ENCODE peak calls at places on chromosomes 5 and 9, in five cellular contexts. X, N, Z, I and Y are unnamed samples. For H3K9me3, the result is how much of the 10 kb centered on the place peaks cover.

GRCh38 chr5:124193371-124193789 is 553.1 kb downstream of the ZNF608 start:
- ATAC-seq in N (no peak), X (peak), I (no peak), Z (no peak), Y (peak)

GRCh38 chr9:124695280-124695890 is 75.7 kb downstream of the NR6A1 start:
- ATAC-seq in Z (peak), X (no peak), N (peak), I (no peak), Y (no peak)

GRCh38 chr9:97419315-97419867 is 7.5 kb downstream of the TDRD7 start:
- ATAC-seq in Z (peak), I (no peak), X (peak), N (peak), Y (peak)

GRCh38 chr5:127038550-127038949 is 8.2 kb upstream of the MARCHF3 start:
- ATAC-seq in X (no peak), I (no peak), Z (no peak), N (no peak), Y (no peak)

GRCh38 chr9:131289301-131290038 is at the start of gene PLPP7:
- ATAC-seq in I (peak), N (peak), X (peak), Z (peak), Y (peak)

GRCh38 chr5:96901384-96901783 is 25.1 kb downstream of the ERAP2 start:
- ATAC-seq in I (no peak), Z (no peak), N (peak), X (no peak), Y (no peak)

GRCh38 chr9:134234687-134235359 is 70.5 kb upstream of the RNU6ATAC start:
- ATAC-seq in Z (no peak), I (no peak), X (no peak), N (no peak), Y (no peak)

GRCh38 chr5:118937393-118938061 is 50.8 kb downstream of the DTWD2 start:
- ATAC-seq in Z (no peak), I (no peak), N (no peak), X (no peak), Y (no peak)

GRCh38 chr5:52682492-52682891 is 105.2 kb upstream of the ITGA1 start:
- ATAC-seq in X (no peak), N (no peak), Z (no peak), I (no peak), Y (no peak)

GRCh38 chr5:57291903-57292302 is 118.0 kb downstream of the GPBP1 start:
- ATAC-seq in I (no peak), N (no peak), Z (peak), X (no peak), Y (no peak)

GRCh38 chr5:68384936-68385594 is 169.5 kb downstream of the PIK3R1 start:
- ATAC-seq in X (no peak), N (no peak), Z (no peak), I (no peak), Y (no peak)

GRCh38 chr5:7663808-7664207 is 187.1 kb downstream of the CFAP90 start:
- ATAC-seq in N (no peak), X (no peak), Z (no peak), I (no peak), Y (no peak)

GRCh38 chr9:32991895-32992595 is 9.4 kb downstream of the APTX start:
- ATAC-seq in I (no peak), X (no peak), Z (peak), N (no peak), Y (no peak)

GRCh38 chr9:72579880-72580570 is 58.6 kb downstream of the TMC1 start:
- ATAC-seq in X (peak), N (peak), Z (peak), I (no peak), Y (no peak)

GRCh38 chr5:135477594-135477993 is 25.4 kb upstream of the TIFAB start:
- ATAC-seq in N (no peak), X (no peak), I (no peak), Z (no peak), Y (no peak)

GRCh38 chr9:2729003-2729402 is 11.7 kb downstream of the KCNV2 start:
- ATAC-seq in Z (peak), X (no peak), N (peak), I (no peak), Y (no peak)

GRCh38 chr9:5624655-5625054 is 4.3 kb upstream of the RIC1 start:
- ATAC-seq in X (no peak), I (no peak), Z (no peak), N (no peak), Y (no peak)

GRCh38 chr5:127697894-127698600 is 5.1 kb upstream of the CCDC192 start:
- ATAC-seq in N (peak), Z (peak), X (no peak), I (no peak), Y (no peak)

GRCh38 chr9:126398403-126399058 is 71.9 kb downstream of the MVB12B start:
- ATAC-seq in N (peak), X (peak), Z (peak), I (peak), Y (peak)

GRCh38 chr5:148887123-148887881 is 60.9 kb downstream of the ADRB2 start:
- ATAC-seq in I (no peak), N (no peak), X (no peak), Z (no peak), Y (no peak)

GRCh38 chr5:50694027-50694590 is 27.7 kb downstream of the PARP8 start:
- ATAC-seq in I (no peak), X (peak), N (no peak), Z (no peak), Y (no peak)

GRCh38 chr5:158393457-158393856 is 534.5 kb upstream of the CLINT1 start:
- ATAC-seq in Z (no peak), I (no peak), N (no peak), X (no peak), Y (no peak)

GRCh38 chr5:32507738-32508434 is 63.3 kb upstream of the ZFR start:
- ATAC-seq in X (peak), I (peak), N (peak), Z (peak), Y (peak)

GRCh38 chr5:76542887-76543690 is 80.1 kb downstream of the F2RL2 start:
- ATAC-seq in X (peak), Z (peak), I (no peak), N (peak), Y (peak)

GRCh38 chr9:5671711-5672353 is 42.9 kb downstream of the RIC1 start:
- ATAC-seq in Z (no peak), I (no peak), N (no peak), X (no peak), Y (no peak)

GRCh38 chr5:93192683-93193082 is 388.3 kb downstream of the NR2F1-AS1 start:
- ATAC-seq in N (no peak), I (no peak), Z (no peak), X (no peak), Y (no peak)

GRCh38 chr9:6040077-6040476 is 24.7 kb upstream of the RANBP6 start:
- ATAC-seq in N (no peak), X (no peak), Z (no peak), I (no peak), Y (no peak)

GRCh38 chr9:112751059-112751795 is 667 bp downstream of the SNX30 start:
- ATAC-seq in I (peak), Z (peak), X (peak), N (peak), Y (no peak)
- TF ChIP-seq POLR2A in I (peak), Z (peak), X (peak), N (no peak), Y (no peak)

GRCh38 chr5:103793595-103794182 is 231.1 kb upstream of the NUDT12 start:
- ATAC-seq in X (no peak), N (no peak), Z (no peak), I (no peak), Y (no peak)
- H3K9me3 ChIP-seq in X (under half), N (under half), Z (under half), I (under half), Y (under half)

GRCh38 chr5:179820127-179820482 is 600 bp upstream of the SQSTM1 start:
- ATAC-seq in X (no peak), I (peak), N (peak), Z (no peak), Y (no peak)

GRCh38 chr5:179817071-179817840 is 3.4 kb upstream of the SQSTM1 start:
- ATAC-seq in X (no peak), N (no peak), Z (no peak), I (no peak), Y (no peak)

GRCh38 chr5:179820483-179821297 is at the start of gene SQSTM1:
- ATAC-seq in X (peak), Z (peak), N (peak), I (peak), Y (peak)

GRCh38 chr5:179819296-179820126 is 1.2 kb upstream of the SQSTM1 start:
- ATAC-seq in N (peak), I (peak), X (peak), Z (peak), Y (peak)

GRCh38 chr5:179818746-179819295 is 1.9 kb upstream of the SQSTM1 start:
- ATAC-seq in N (peak), Z (peak), I (peak), X (peak), Y (peak)
- TF ChIP-seq POLR2A in N (no peak), Z (no peak), I (peak), X (peak), Y (no peak)

DNA sequence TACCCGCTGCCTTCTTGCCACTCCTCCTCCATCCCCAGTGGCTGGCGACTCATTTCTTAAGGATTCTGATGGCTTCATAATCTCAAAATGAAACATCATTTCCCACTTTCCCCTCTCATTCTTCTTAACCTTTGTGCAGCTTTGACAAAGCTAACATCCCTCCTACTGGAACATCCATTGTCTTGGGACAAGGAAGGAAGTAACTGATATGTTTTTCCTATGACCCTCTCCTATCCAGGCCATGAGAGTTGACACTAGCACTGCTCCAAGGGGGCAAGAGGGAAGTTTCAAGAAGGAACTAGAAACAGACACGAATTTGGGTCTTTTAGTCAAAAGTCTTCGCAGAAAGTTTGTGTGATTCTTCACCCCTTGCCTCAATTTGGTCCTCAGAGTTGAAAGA is 71.7 kb upstream of the SNX2 start:
- ATAC-seq in N (no peak), Z (no peak), I (no peak), X (peak), Y (no peak)
- H3K9me3 ChIP-seq in N (under half), Z (under half), I (under half), X (under half), Y (under half)

GRCh38 chr5:61675015-61675692 is 343.1 kb downstream of the ZSWIM6 start:
- ATAC-seq in X (no peak), N (peak), I (no peak), Z (no peak), Y (peak)

GRCh38 chr5:61674403-61674802 is 342.3 kb downstream of the ZSWIM6 start:
- ATAC-seq in N (no peak), Z (no peak), I (no peak), X (no peak), Y (no peak)

GRCh38 chr5:61677220-61677619 is 345.2 kb downstream of the ZSWIM6 start:
- ATAC-seq in X (no peak), I (no peak), N (no peak), Z (no peak), Y (no peak)

GRCh38 chr5:61669531-61669930 is 337.5 kb downstream of the ZSWIM6 start:
- ATAC-seq in Z (no peak), N (no peak), X (no peak), I (no peak), Y (no peak)

DNA sequence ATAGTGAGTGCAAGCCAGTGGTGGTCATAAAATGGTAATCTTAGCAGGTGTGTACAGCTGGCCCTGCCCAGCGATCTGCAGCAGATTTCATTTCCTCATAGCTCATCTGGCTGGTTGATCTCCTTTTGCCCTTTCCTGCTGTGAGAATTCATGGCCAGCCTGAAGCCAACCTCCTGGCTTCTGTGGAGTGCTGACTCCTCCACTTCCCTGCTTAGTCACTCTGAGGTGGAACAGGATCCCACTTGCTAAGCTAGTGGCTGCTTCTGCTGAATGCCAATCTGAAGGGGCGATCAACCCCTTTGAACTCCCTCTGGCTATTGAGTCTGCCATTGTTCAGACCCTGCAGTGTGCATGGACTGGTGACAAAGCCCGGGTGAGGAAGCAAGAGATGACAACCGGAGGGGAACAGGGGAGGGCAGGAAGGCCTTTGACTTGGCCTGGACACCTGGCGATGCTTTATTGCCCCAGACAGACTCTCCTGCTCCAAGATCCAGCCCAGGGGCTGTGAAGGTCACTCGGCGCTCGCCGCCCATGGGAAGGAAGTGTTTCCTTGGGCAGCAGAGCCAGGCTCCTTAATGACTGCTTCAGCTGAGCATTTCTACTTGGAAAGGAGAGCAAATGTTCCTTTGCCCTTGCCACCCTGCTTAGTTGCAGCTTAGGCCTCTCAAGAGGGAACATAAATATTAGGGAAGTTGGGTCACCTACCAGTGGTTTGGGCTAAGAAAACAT is 341.1 kb downstream of the ZSWIM6 start:
- ATAC-seq in N (peak), X (no peak), I (peak), Z (peak), Y (peak)
- TF ChIP-seq POLR2A in N (no peak), X (no peak), I (no peak), Z (no peak), Y (no peak)

GRCh38 chr5:171980729-171981128 is 25.7 kb downstream of the FBXW11 start:
- ATAC-seq in I (no peak), N (no peak), X (no peak), Z (no peak), Y (no peak)
- H3K9me3 ChIP-seq in I (under half), N (under half), X (under half), Z (under half), Y (under half)

DNA sequence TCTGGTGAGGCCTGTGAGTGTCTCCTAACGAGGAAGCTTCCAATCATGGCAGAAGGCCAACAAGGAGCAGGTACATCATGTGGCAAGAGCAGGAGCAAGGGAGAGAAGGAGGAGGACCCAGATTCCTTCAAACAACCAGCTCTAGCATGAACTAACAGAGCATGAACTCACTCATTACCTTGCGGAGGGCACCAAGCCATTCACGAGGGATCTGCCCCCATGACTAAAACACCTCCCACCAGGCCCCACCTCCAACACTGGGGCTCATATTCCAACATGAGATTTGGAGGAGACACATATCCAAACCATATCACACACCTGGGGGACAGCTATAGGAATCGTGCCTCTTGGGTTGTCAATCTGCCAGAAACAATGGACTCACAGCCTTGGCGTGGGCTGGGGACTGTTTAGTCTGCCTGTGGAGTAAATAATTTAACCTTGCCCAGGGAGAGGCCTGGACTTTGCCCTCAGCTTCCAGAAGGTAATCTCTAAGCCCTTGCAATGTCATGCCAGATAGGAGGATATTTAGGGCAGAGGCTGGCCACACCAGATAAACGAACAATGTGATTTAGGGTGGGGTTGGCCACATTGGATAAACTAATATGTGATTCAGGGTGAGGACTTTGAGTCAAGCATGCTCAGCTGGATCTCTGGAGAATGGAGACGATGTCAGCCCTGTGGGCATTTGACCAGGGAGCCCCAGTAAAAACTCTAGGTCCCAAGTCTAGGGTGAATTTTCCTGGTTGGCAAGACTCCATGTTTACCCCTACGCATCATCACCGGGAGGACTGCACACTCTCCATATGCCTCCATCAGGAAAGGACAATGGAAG is 13.6 kb upstream of the VDAC1 start:
- ATAC-seq in X (no peak), Z (peak), I (no peak), N (peak), Y (no peak)
- TF ChIP-seq POLR2A in X (no peak), Z (no peak), I (no peak), N (no peak), Y (no peak)

DNA sequence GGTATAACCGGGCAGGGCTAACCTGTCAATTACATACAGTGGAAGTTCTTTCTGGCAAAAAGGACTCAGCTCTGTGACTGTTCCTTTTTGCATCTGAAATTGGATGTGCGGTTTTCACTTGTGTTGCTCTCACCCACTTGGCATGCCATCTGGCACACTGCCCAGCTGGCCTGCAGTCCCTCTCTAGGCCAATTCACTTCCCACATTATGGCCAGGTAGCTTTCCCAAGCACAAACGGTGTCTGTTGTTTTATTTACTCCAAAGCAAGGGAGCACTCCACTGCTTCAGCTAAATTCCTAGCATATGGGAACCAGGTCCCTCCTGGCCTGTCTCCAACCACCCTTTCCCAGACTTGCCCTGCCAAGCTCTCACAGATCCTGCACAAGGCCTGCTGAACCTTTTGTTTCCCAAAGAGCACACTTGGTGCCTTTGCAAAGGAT is 132.5 kb downstream of the SEMA6A start:
- ATAC-seq in I (peak), Z (no peak), X (no peak), N (no peak), Y (no peak)
- H3K9me3 ChIP-seq in I (under half), Z (under half), X (under half), N (under half), Y (under half)

GRCh38 chr9:111957856-111958631 is 61.4 kb downstream of the UGCG start:
- ATAC-seq in Z (peak), X (peak), I (peak), N (peak), Y (peak)
- TF ChIP-seq POLR2A in Z (peak), X (peak), I (no peak), N (no peak), Y (no peak)